ENCODE peak calls at places on chromosome X, in five cellular contexts. One of them, this sample, is unnamed. For H3K9me3 and H3K27me3, the result is how much of the 10 kb centered on the place peaks cover.

GRCh38 chrX:37320541-37321203 is 28.5 kb upstream of the PRRG1 start:
- DNase-seq in tibial nerve: no peak
- DNase-seq in fibroblast of lung: no peak
- DNase-seq in GM23248: no peak
- DNase-seq in psoas muscle: no peak
- DNase-seq in this sample: no peak

GRCh38 chrX:56811599-56811998 is 82.6 kb downstream of the NBDY start:
- DNase-seq in GM23248: no peak
- DNase-seq in psoas muscle: no peak
- DNase-seq in tibial nerve: no peak
- DNase-seq in fibroblast of lung: no peak
- DNase-seq in this sample: no peak

GRCh38 chrX:65723706-65724105 is 56.3 kb downstream of the MSN start:
- DNase-seq in GM23248: peak
- DNase-seq in psoas muscle: no peak
- DNase-seq in tibial nerve: no peak
- DNase-seq in fibroblast of lung: no peak
- DNase-seq in this sample: no peak

GRCh38 chrX:18961686-18962085 is 22.2 kb downstream of the PHKA2 start:
- DNase-seq in tibial nerve: no peak
- DNase-seq in fibroblast of lung: peak
- DNase-seq in GM23248: peak
- DNase-seq in psoas muscle: no peak
- DNase-seq in this sample: no peak

GRCh38 chrX:101347859-101348451 is 587 bp downstream of the TIMM8A start:
- DNase-seq in psoas muscle: no peak
- DNase-seq in tibial nerve: no peak
- DNase-seq in GM23248: peak
- DNase-seq in fibroblast of lung: peak
- DNase-seq in this sample: no peak

GRCh38 chrX:43881410-43882293 is 598 bp downstream of the MAOB start:
- DNase-seq in fibroblast of lung: no peak
- DNase-seq in psoas muscle: peak
- DNase-seq in tibial nerve: peak
- DNase-seq in GM23248: peak
- DNase-seq in this sample: no peak

GRCh38 chrX:46630141-46630540 is 56.6 kb downstream of the CHST7 start:
- DNase-seq in fibroblast of lung: peak
- DNase-seq in psoas muscle: no peak
- DNase-seq in tibial nerve: no peak
- DNase-seq in GM23248: peak
- DNase-seq in this sample: no peak

GRCh38 chrX:65668362-65669310 is 1.2 kb downstream of the MSN start:
- DNase-seq in GM23248: peak
- DNase-seq in fibroblast of lung: peak
- DNase-seq in psoas muscle: peak
- DNase-seq in tibial nerve: peak
- DNase-seq in this sample: peak

GRCh38 chrX:10022580-10023245 is 55.6 kb downstream of the CLDN34 start:
- DNase-seq in GM23248: peak
- DNase-seq in psoas muscle: peak
- DNase-seq in tibial nerve: no peak
- DNase-seq in fibroblast of lung: peak
- DNase-seq in this sample: no peak

GRCh38 chrX:270848-271367 is 10.3 kb upstream of the PLCXD1 start:
- DNase-seq in fibroblast of lung: no peak
- DNase-seq in psoas muscle: no peak
- DNase-seq in tibial nerve: peak
- DNase-seq in GM23248: no peak
- DNase-seq in this sample: no peak

GRCh38 chrX:106378616-106379015 is 210.5 kb downstream of the PWWP3B start:
- DNase-seq in psoas muscle: no peak
- DNase-seq in fibroblast of lung: no peak
- DNase-seq in GM23248: no peak
- DNase-seq in tibial nerve: no peak
- DNase-seq in this sample: no peak

GRCh38 chrX:135973025-135973547 is 702 bp downstream of the MMGT1 start:
- DNase-seq in GM23248: peak
- DNase-seq in tibial nerve: peak
- DNase-seq in psoas muscle: no peak
- DNase-seq in fibroblast of lung: peak
- DNase-seq in this sample: peak

GRCh38 chrX:31800219-31800618 is 728.4 kb upstream of the FTHL17 start:
- DNase-seq in tibial nerve: no peak
- DNase-seq in GM23248: no peak
- DNase-seq in psoas muscle: no peak
- DNase-seq in fibroblast of lung: no peak
- DNase-seq in this sample: no peak

GRCh38 chrX:153963546-153963945 is 8.1 kb downstream of the HCFC1 start:
- DNase-seq in GM23248: no peak
- DNase-seq in tibial nerve: no peak
- DNase-seq in psoas muscle: no peak
- DNase-seq in fibroblast of lung: no peak
- DNase-seq in this sample: no peak

GRCh38 chrX:10109695-10110094 is 47.1 kb upstream of the CLCN4 start:
- DNase-seq in psoas muscle: peak
- DNase-seq in fibroblast of lung: peak
- DNase-seq in tibial nerve: no peak
- DNase-seq in GM23248: peak
- DNase-seq in this sample: no peak

GRCh38 chrX:154348114-154348531 is 26.3 kb downstream of the FLNA start:
- DNase-seq in psoas muscle: no peak
- DNase-seq in GM23248: peak
- DNase-seq in tibial nerve: no peak
- DNase-seq in fibroblast of lung: peak
- DNase-seq in this sample: peak

GRCh38 chrX:102976793-102977495 is 39.9 kb downstream of the RAB40AL start:
- DNase-seq in psoas muscle: no peak
- DNase-seq in fibroblast of lung: peak
- DNase-seq in GM23248: peak
- DNase-seq in tibial nerve: no peak
- DNase-seq in this sample: peak

GRCh38 chrX:35098419-35098818 is 155.8 kb downstream of the FAM47B start:
- DNase-seq in GM23248: peak
- DNase-seq in fibroblast of lung: no peak
- DNase-seq in tibial nerve: no peak
- DNase-seq in psoas muscle: no peak
- DNase-seq in this sample: no peak

GRCh38 chrX:101595739-101596419 is 21.9 kb downstream of the ARMCX6 start:
- DNase-seq in fibroblast of lung: peak
- DNase-seq in psoas muscle: no peak
- DNase-seq in tibial nerve: peak
- DNase-seq in GM23248: peak
- DNase-seq in this sample: no peak

GRCh38 chrX:16853537-16853936 is 16.6 kb downstream of the RBBP7 start:
- DNase-seq in fibroblast of lung: no peak
- DNase-seq in GM23248: no peak
- DNase-seq in psoas muscle: no peak
- DNase-seq in tibial nerve: no peak
- DNase-seq in this sample: no peak

GRCh38 chrX:69362354-69362753 is 141.8 kb upstream of the NALF2 start:
- DNase-seq in psoas muscle: no peak
- DNase-seq in tibial nerve: no peak
- DNase-seq in GM23248: peak
- DNase-seq in fibroblast of lung: no peak
- DNase-seq in this sample: no peak

GRCh38 chrX:56029188-56029587 is 203.0 kb upstream of the KLF8 start:
- DNase-seq in fibroblast of lung: no peak
- DNase-seq in psoas muscle: no peak
- DNase-seq in GM23248: no peak
- DNase-seq in tibial nerve: no peak
- DNase-seq in this sample: no peak

GRCh38 chrX:118726887-118727685 is at the start of gene IL13RA1:
- DNase-seq in GM23248: peak
- DNase-seq in psoas muscle: peak
- DNase-seq in tibial nerve: peak
- DNase-seq in fibroblast of lung: peak
- DNase-seq in this sample: peak

GRCh38 chrX:48613502-48614160 is 16.3 kb downstream of the WDR13 start:
- DNase-seq in GM23248: peak
- DNase-seq in tibial nerve: no peak
- DNase-seq in fibroblast of lung: no peak
- DNase-seq in psoas muscle: no peak
- DNase-seq in this sample: no peak

GRCh38 chrX:70134116-70134477 is 850 bp downstream of the IGBP1 start:
- DNase-seq in fibroblast of lung: peak
- DNase-seq in psoas muscle: no peak
- DNase-seq in GM23248: peak
- DNase-seq in tibial nerve: no peak
- DNase-seq in this sample: no peak

GRCh38 chrX:96182366-96182765 is 502.3 kb upstream of the DIAPH2 start:
- DNase-seq in tibial nerve: no peak
- DNase-seq in GM23248: peak
- DNase-seq in psoas muscle: no peak
- DNase-seq in fibroblast of lung: peak
- DNase-seq in this sample: peak

GRCh38 chrX:87813566-87813965 is 296.0 kb downstream of the KLHL4 start:
- DNase-seq in GM23248: no peak
- DNase-seq in psoas muscle: no peak
- DNase-seq in fibroblast of lung: no peak
- DNase-seq in tibial nerve: no peak
- DNase-seq in this sample: no peak

GRCh38 chrX:47644557-47645091 is 5.7 kb downstream of the ELK1 start:
- DNase-seq in psoas muscle: no peak
- DNase-seq in GM23248: peak
- DNase-seq in fibroblast of lung: peak
- DNase-seq in tibial nerve: no peak
- DNase-seq in this sample: no peak

GRCh38 chrX:114462266-114462665 is 121.6 kb upstream of the HTR2C start:
- DNase-seq in fibroblast of lung: no peak
- DNase-seq in tibial nerve: no peak
- DNase-seq in GM23248: no peak
- DNase-seq in psoas muscle: no peak
- DNase-seq in this sample: no peak

DNA sequence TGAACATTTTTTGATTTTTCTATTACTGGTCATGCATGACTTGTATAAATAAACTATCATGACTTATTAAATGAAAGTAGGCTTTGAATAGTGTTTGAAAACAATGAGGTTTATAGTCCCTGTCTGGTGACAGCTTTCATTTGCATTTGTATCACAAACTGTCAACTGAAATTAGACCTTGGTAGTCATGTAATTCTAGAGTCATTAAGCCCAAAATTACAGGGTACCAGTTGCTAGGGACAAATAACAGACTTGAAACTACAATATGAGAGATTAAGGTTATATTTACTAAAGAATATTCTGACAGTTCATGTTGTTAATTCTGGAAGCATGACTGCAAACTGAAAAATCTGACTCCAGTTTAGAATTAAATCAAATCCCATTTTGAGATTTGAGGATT is 9.2 kb upstream of the VAMP7 start:
- DNase-seq in psoas muscle: no peak
- DNase-seq in fibroblast of lung: no peak
- DNase-seq in GM23248: no peak
- DNase-seq in tibial nerve: no peak
- DNase-seq in this sample: no peak
- H3K9me3 ChIP-seq in psoas muscle: under half
- H3K9me3 ChIP-seq in fibroblast of lung: under half
- H3K9me3 ChIP-seq in GM23248: under half
- H3K9me3 ChIP-seq in tibial nerve: under half
- H3K9me3 ChIP-seq in this sample: under half

DNA sequence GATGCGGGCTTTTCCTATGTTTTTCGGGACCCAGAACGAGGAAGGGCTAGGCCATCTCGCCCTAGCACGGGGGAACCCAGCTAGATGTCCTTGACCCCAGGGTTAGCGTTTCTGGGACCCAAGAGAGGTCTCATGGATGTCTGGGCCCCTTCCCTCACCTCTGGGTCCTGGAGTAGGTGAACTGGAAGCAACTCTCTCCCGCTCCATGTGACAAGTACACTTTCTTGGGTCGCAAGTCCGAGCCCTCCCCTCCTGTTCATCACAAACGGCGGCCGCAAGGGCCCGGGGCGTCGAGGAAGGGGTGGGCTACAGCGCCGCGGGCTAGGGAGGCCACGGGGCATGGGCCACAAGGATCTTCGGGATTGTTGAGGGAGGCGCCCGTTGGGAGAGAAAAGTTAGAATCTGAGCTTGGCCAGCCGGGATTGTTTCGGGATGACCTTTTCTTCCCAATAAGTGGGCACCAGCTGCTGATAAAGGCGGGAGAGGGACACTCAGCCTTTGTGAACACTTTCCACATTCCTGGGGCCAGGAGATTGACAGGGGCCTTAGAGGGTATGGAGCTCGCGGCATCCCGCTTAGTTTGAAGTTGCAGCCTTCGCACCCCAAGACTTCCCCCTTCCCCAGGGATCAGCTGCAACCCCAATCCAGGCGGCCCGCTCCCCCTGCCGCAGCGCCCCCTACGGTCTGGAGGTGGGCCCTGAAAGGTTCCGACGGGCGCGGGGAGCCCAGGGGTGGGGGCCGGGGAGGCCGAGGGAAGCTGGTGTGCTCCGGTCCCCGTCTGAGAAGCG is 137.0 kb upstream of the ZIC3 start:
- DNase-seq in tibial nerve: no peak
- DNase-seq in GM23248: no peak
- DNase-seq in fibroblast of lung: no peak
- DNase-seq in psoas muscle: no peak
- DNase-seq in this sample: no peak
- H3K27me3 ChIP-seq in tibial nerve: half or more
- H3K27me3 ChIP-seq in GM23248: under half
- H3K27me3 ChIP-seq in fibroblast of lung: under half
- H3K27me3 ChIP-seq in psoas muscle: half or more
- H3K27me3 ChIP-seq in this sample: under half

GRCh38 chrX:40318076-40318475 is 220.3 kb upstream of the BCOR start:
- DNase-seq in GM23248: no peak
- DNase-seq in fibroblast of lung: no peak
- DNase-seq in tibial nerve: no peak
- DNase-seq in psoas muscle: no peak
- DNase-seq in this sample: no peak
- H3K9me3 ChIP-seq in GM23248: under half
- H3K9me3 ChIP-seq in fibroblast of lung: under half
- H3K9me3 ChIP-seq in tibial nerve: under half
- H3K9me3 ChIP-seq in psoas muscle: under half
- H3K9me3 ChIP-seq in this sample: under half

DNA sequence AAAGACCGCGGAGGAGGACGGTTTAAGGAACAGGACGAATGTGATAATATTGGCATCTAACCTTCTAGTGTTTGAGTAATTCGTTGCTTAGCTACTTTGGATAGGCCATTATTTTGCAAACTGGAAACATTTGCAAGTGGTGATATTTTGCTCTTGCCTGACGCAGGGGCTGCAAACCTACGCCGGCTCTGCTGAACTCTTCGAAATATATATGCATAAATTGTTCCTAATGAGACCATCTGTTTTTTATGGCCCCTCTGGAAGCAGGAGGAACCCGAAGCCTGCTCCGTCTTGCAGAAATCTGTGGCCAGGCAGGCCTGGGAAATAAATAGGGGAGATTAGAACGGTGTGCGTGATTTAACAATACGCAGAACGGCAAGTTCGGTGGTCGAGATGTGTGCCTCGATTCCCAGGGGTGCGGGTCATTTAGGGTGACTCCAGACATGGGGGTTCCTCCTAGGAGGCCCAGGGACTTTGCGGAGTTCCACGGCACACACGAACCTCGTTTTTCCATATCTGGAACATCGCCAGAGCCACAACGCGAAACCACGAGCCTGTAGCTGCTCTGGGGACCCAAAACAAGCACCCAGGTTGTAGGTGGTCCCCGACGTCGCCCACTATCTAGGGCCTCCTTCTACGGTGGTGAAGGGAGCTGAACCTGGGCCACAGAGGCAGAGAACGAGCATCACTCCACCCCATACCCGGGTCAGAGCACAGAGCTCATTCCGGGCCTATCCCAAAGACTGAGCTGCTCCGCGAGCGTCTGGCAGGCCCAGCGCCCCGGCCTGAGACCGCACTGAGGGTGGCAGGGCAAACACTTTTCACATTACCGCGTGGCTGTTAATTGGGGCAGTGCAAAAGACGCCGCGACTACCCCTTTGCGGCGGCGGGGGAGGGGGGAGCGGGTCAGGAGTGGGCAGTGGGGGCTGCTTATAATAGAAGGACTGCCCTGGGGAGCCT is 89.7 kb downstream of the BCOR start:
- DNase-seq in fibroblast of lung: no peak
- DNase-seq in tibial nerve: no peak
- DNase-seq in GM23248: no peak
- DNase-seq in psoas muscle: no peak
- DNase-seq in this sample: no peak
- H3K27me3 ChIP-seq in fibroblast of lung: under half
- H3K27me3 ChIP-seq in tibial nerve: half or more
- H3K27me3 ChIP-seq in GM23248: under half
- H3K27me3 ChIP-seq in psoas muscle: half or more
- H3K27me3 ChIP-seq in this sample: under half

This sample was measured in MG63.